ENCODE peak calls at places on chromosomes 7 and 10, in eight cellular contexts. R, K, A, Y, S, X, V and F are unnamed samples.

GRCh38 chr7:17696422-17696821 is 243.9 kb downstream of the SNX13 start:
- DNase-seq in Y (peak), S (peak), K (no peak), A (no peak), R (no peak), V (no peak), X (peak), F (peak)

GRCh38 chr10:14578060-14578952 is 196.4 kb downstream of the FAM107B start:
- DNase-seq in S (no peak), A (no peak), Y (no peak), R (no peak), K (no peak), X (peak), V (no peak), F (no peak)

GRCh38 chr7:28956608-28957063 is 1.5 kb downstream of the TRIL start:
- DNase-seq in Y (peak), A (peak), V (no peak), R (peak), X (no peak), K (no peak), S (peak), F (peak)

GRCh38 chr10:14358886-14359573 is 28.3 kb upstream of the FRMD4A start:
- DNase-seq in X (no peak), R (no peak), V (no peak), K (peak), S (no peak), Y (no peak), A (peak), F (no peak)

GRCh38 chr10:71138126-71138860 is 74.1 kb upstream of the UNC5B start:
- DNase-seq in V (no peak), K (no peak), Y (no peak), A (no peak), R (no peak), S (no peak), X (no peak), F (no peak)

GRCh38 chr10:71746344-71747037 is 26.8 kb downstream of the VSIR start:
- DNase-seq in R (peak), Y (peak), K (no peak), S (no peak), X (no peak), V (no peak), A (peak), F (peak)

GRCh38 chr10:118259288-118259906 is 82.7 kb downstream of the FAM204A start:
- DNase-seq in Y (no peak), V (no peak), A (peak), S (no peak), X (no peak), R (no peak), K (no peak), F (no peak)

GRCh38 chr10:49526624-49527023 is 12.3 kb downstream of the ERCC6 start:
- DNase-seq in A (no peak), K (no peak), V (no peak), R (no peak), Y (no peak), S (no peak), X (no peak), F (no peak)

GRCh38 chr10:36448760-36449681 is 676.4 kb upstream of the ANKRD30A start:
- DNase-seq in S (no peak), X (no peak), V (no peak), K (peak), A (no peak), Y (no peak), R (no peak), F (no peak)

GRCh38 chr10:93579089-93579488 is 12.6 kb downstream of the FFAR4 start:
- DNase-seq in X (peak), V (peak), Y (no peak), R (no peak), K (no peak), S (no peak), A (no peak), F (no peak)

GRCh38 chr10:71444284-71445054 is 47.7 kb downstream of the CDH23 start:
- DNase-seq in V (no peak), Y (no peak), A (no peak), K (no peak), R (no peak), X (no peak), S (no peak), F (no peak)

GRCh38 chr10:89580243-89580642 is 44.8 kb upstream of the SLC16A12 start:
- DNase-seq in Y (no peak), V (no peak), S (no peak), A (no peak), K (no peak), X (no peak), R (no peak), F (no peak)

GRCh38 chr10:70906031-70906804 is 17.9 kb upstream of the PCBD1 start:
- DNase-seq in X (no peak), R (peak), A (no peak), S (no peak), K (no peak), V (no peak), Y (peak), F (peak)

GRCh38 chr10:14683246-14683645 is 91.5 kb downstream of the FAM107B start:
- DNase-seq in Y (no peak), A (no peak), X (no peak), K (no peak), V (no peak), S (no peak), R (no peak), F (no peak)

GRCh38 chr10:124996854-124997215 is 54.9 kb downstream of the ZRANB1 start:
- DNase-seq in X (no peak), Y (peak), A (no peak), V (no peak), R (no peak), S (no peak), K (no peak), F (peak)

GRCh38 chr10:103013398-103013797 is 95.3 kb downstream of the CNNM2 start:
- DNase-seq in V (no peak), K (no peak), X (no peak), S (no peak), R (no peak), Y (no peak), A (peak), F (no peak)

GRCh38 chr7:42197391-42197790 is 39.6 kb downstream of the GLI3 start:
- DNase-seq in Y (no peak), K (no peak), X (no peak), S (no peak), V (no peak), A (no peak), R (no peak), F (no peak)

GRCh38 chr10:21519981-21520436 is 5.5 kb downstream of the SKIDA1 start:
- DNase-seq in V (no peak), K (no peak), R (no peak), X (no peak), Y (no peak), A (no peak), S (no peak), F (no peak)

GRCh38 chr7:48312151-48312550 is 140.9 kb downstream of the ABCA13 start:
- DNase-seq in K (no peak), A (no peak), R (no peak), Y (no peak), S (no peak), X (no peak), V (no peak), F (no peak)

GRCh38 chr7:74025745-74026144 is 2.2 kb upstream of the ELN start:
- DNase-seq in K (no peak), A (no peak), V (no peak), X (no peak), S (no peak), R (no peak), Y (no peak), F (no peak)

GRCh38 chr10:59073456-59074053 is 102.9 kb upstream of the PHYHIPL start:
- DNase-seq in Y (no peak), K (no peak), A (no peak), X (no peak), S (no peak), V (no peak), R (no peak), F (no peak)

GRCh38 chr10:116038259-116038658 is 234.7 kb downstream of the GFRA1 start:
- DNase-seq in K (peak), S (peak), A (no peak), R (no peak), Y (no peak), X (no peak), V (no peak), F (peak)

GRCh38 chr10:2938869-2939268 is 128.5 kb upstream of the PFKP start:
- DNase-seq in V (no peak), X (no peak), R (no peak), Y (no peak), S (no peak), A (no peak), K (no peak), F (no peak)

GRCh38 chr10:93376372-93377296 is 105.5 kb downstream of the MYOF start:
- DNase-seq in S (no peak), V (peak), X (peak), K (peak), R (no peak), A (peak), Y (no peak), F (no peak)

GRCh38 chr10:49594594-49594993 is 15.5 kb upstream of the SLC18A3 start:
- DNase-seq in A (peak), S (no peak), V (peak), K (peak), X (no peak), Y (no peak), R (no peak), F (peak)

GRCh38 chr7:44167920-44168319 is 21.3 kb downstream of the GCK start:
- DNase-seq in S (no peak), R (no peak), Y (no peak), A (no peak), X (no peak), V (no peak), K (no peak), F (no peak)

GRCh38 chr10:14017380-14017943 is 313.3 kb downstream of the FRMD4A start:
- DNase-seq in S (no peak), A (no peak), R (no peak), X (no peak), K (peak), V (no peak), Y (no peak), F (no peak)

GRCh38 chr7:47441796-47442744 is 139.8 kb downstream of the TNS3 start:
- DNase-seq in S (no peak), K (no peak), Y (no peak), V (no peak), X (no peak), R (no peak), A (no peak), F (no peak)

GRCh38 chr7:117951285-117951684 is 78.0 kb upstream of the CTTNBP2 start:
- DNase-seq in Y (no peak), K (no peak), V (no peak), R (no peak), X (no peak), A (no peak), S (no peak), F (no peak)

DNA sequence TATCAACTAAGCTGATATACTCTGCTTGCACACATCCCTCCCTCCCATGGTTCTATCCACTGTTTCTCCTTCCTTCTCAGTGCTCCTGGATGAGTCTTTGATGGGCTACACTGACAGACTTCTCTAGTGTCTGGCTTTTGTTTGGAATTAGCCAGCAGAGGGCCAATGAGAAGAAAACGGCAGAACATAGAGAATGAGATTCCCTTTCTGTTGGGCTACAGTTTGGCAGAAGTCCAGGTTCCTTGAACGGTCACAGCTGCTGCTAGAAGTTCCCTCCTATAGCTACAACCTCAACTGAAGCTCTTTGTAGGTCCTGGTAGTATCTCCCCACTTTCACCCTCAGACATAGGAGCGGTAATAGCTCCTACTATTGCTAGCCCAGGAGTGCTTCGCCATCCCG is 251.1 kb upstream of the LRRN3 start:
- DNase-seq in K (peak), A (peak), X (no peak), S (no peak), Y (no peak), V (no peak), R (no peak), F (no peak)
- TF ChIP-seq CTCF in K (peak), A (peak), X (no peak), S (no peak), Y (no peak), V (no peak), R (no peak), F (no peak)

GRCh38 chr7:23476286-23477169 is 6.2 kb upstream of the IGF2BP3 start:
- DNase-seq in S (no peak), X (no peak), V (no peak), Y (no peak), R (no peak), K (no peak), A (peak), F (no peak)

GRCh38 chr7:23477962-23478866 is 7.9 kb upstream of the IGF2BP3 start:
- DNase-seq in R (no peak), S (no peak), A (no peak), X (no peak), V (no peak), Y (no peak), K (no peak), F (no peak)

GRCh38 chr7:23475579-23475844 is 5.2 kb upstream of the IGF2BP3 start:
- DNase-seq in Y (no peak), S (no peak), A (no peak), K (no peak), X (no peak), V (no peak), R (no peak), F (no peak)

GRCh38 chr7:23474829-23475578 is 4.7 kb upstream of the IGF2BP3 start:
- DNase-seq in K (no peak), S (no peak), R (no peak), A (no peak), Y (no peak), V (no peak), X (no peak), F (no peak)

GRCh38 chr7:23477170-23477525 is 6.9 kb upstream of the IGF2BP3 start:
- DNase-seq in X (no peak), V (no peak), A (no peak), S (no peak), K (no peak), Y (no peak), R (no peak), F (no peak)
- H3K4me3 ChIP-seq in X (peak), V (no peak), A (peak), S (no peak), K (no peak), Y (no peak), R (no peak), F (no peak)

GRCh38 chr7:100577507-100577906 is 3.8 kb upstream of the SAP25 start:
- DNase-seq in A (no peak), X (no peak), Y (no peak), K (no peak), R (peak), V (no peak), S (no peak), F (no peak)

GRCh38 chr7:100577103-100577502 is 3.4 kb upstream of the SAP25 start:
- DNase-seq in V (no peak), S (no peak), A (peak), Y (no peak), K (no peak), X (no peak), R (no peak), F (no peak)

GRCh38 chr7:100575746-100576383 is 2.2 kb upstream of the SAP25 start:
- DNase-seq in A (no peak), X (peak), S (no peak), V (no peak), R (peak), K (no peak), Y (no peak), F (no peak)

GRCh38 chr7:100575206-100575631 is 1.5 kb upstream of the SAP25 start:
- DNase-seq in S (no peak), K (no peak), X (peak), A (no peak), V (no peak), Y (no peak), R (no peak), F (no peak)

DNA sequence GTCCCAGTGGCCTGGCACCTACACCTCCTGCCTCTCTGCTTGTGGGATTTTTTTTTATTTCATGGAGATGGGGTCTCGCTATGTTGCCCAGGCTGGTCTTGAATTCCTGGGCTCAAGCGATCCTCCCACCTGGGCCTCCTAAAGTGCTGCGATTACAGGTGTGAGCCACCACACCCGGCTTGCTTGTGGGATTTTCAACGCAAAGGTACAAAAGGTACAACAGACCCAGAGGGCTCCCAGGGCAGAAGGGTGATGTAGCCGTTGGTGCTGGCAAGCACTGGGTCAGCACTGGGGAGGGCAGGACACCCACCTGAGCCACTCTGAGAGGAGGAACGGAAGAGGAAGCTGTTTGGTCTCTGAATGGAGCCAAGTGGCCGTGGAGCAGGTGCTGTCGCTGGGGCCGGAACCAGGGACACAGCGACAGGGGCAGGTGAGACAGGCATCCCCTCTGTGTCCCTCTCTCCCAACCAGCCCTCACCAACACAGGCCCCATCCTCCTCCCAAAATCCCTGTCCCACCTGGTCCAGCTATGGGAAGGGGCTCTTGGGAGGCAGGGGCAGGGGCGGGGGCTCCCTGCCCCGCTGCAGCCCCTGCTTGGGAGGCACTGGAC is 2.8 kb upstream of the SAP25 start:
- DNase-seq in A (no peak), S (no peak), V (no peak), K (no peak), X (no peak), Y (no peak), R (no peak), F (no peak)
- TF ChIP-seq CTCF in A (no peak), S (no peak), V (no peak), K (no peak), X (no peak), Y (no peak), R (no peak), F (no peak)

DNA sequence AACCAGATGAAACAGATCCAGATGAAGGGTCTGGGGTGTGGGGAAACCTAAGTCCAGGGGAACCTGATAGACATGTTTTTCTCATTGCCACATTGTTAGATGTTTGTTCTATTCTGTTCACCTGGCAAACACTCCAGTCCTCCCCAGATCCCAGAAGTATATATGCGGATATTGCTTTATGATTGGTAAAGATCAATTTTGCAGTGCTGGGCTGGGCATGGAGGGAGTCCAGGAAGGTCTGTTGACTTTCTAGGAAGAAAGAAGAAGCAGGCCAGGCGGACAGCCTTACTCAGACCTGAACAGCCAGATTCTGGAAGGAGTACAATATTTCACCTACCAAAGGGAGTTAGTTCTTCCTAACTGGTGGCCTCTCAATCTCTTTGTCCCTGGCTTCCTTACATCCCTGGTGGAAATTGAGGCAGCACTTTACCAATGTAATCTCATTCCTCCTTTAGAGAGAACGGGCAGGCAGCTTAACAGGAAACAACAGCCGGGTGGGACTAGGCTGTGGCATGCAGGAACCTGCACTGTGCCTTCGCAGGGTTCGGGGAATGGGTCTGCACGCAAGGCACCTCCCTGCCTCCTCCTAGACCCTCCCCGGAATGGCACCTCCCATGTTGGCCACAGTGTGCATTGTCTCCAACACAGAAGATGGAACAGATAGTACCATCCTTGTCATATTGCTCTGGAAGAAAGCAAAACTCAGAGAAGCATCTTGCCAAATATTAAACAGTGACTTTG is 931 bp downstream of the GIMAP6 start:
- DNase-seq in V (no peak), Y (peak), S (no peak), A (no peak), X (no peak), K (no peak), R (peak), F (no peak)
- H3K4me3 ChIP-seq in V (no peak), Y (peak), S (peak), A (no peak), X (no peak), K (no peak), R (peak), F (peak)

GRCh38 chr7:124992881-124993562 is 63.4 kb upstream of the POT1 start:
- DNase-seq in V (peak), S (no peak), K (peak), Y (no peak), X (peak), R (no peak), A (no peak), F (no peak)

DNA sequence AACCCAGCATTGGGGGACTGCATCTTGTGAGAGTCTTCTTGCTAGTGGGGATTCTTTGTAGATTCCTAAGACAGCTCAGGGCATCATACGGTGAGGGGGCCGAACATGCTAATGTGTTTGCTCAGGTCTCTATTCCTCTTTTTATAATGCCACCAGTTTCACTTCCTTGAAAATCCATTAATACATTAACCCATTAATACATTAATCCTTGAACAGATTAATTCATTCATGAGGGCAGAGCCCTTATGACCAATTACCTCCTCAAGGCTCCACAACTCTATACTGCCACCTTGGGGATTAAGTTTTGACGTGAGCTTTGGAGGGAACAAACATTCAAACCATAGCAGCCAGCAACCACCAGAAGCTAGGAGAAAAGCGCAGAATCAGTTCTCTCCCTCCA is 67.2 kb upstream of the POT1 start:
- DNase-seq in Y (no peak), R (no peak), S (no peak), K (no peak), A (no peak), V (peak), X (no peak), F (no peak)
- TF ChIP-seq CTCF in Y (no peak), R (no peak), S (no peak), K (no peak), A (no peak), V (peak), X (no peak), F (no peak)

GRCh38 chr10:121535381-121535780 is 62.9 kb downstream of the FGFR2 start:
- DNase-seq in A (no peak), K (no peak), X (no peak), S (no peak), R (no peak), Y (no peak), V (no peak), F (no peak)
- H3K4me3 ChIP-seq in A (no peak), K (no peak), X (no peak), S (no peak), R (no peak), Y (no peak), V (no peak), F (no peak)

GRCh38 chr7:100109521-100110163 is 8.2 kb downstream of the AP4M1 start:
- DNase-seq in X (no peak), V (no peak), R (no peak), S (no peak), K (no peak), A (no peak), Y (no peak), F (no peak)
- TF ChIP-seq CTCF in X (no peak), V (no peak), R (no peak), S (no peak), K (no peak), A (peak), Y (no peak), F (no peak)

GRCh38 chr7:1459930-1460756 is 873 bp upstream of the MICALL2 start:
- DNase-seq in S (no peak), A (no peak), X (no peak), V (no peak), K (no peak), Y (peak), R (peak), F (no peak)
- H3K4me3 ChIP-seq in S (peak), A (no peak), X (peak), V (peak), K (peak), Y (peak), R (peak), F (peak)